ENCODE peak calls at places on chromosome 4, in eight cellular contexts. One of them, this sample, is unnamed.

GRCh38 chr4:23324291-23324690 is 565.6 kb downstream of the PPARGC1A start:
- DNase-seq in body of pancreas: no peak
- DNase-seq in stimulated activated CD4-positive, alpha-beta T cell treated with anti-CD3 and anti-CD28 coated beads, Interleukin-1b, Interleukin-23, amount 100 ng/mL, for 24 hours: no peak
- DNase-seq in HepG2: no peak
- DNase-seq in NCI-H748 treated with DMSO at 0.1 percent for 48 hours: no peak
- DNase-seq in astrocyte of the cerebellum: no peak
- DNase-seq in breast epithelium: no peak
- DNase-seq in iris pigment epithelial cell: peak
- DNase-seq in this sample: no peak

GRCh38 chr4:6386091-6386490 is 86.3 kb downstream of the PPP2R2C start:
- DNase-seq in breast epithelium: peak
- DNase-seq in iris pigment epithelial cell: no peak
- DNase-seq in astrocyte of the cerebellum: no peak
- DNase-seq in body of pancreas: no peak
- DNase-seq in NCI-H748 treated with DMSO at 0.1 percent for 48 hours: no peak
- DNase-seq in stimulated activated CD4-positive, alpha-beta T cell treated with anti-CD3 and anti-CD28 coated beads, Interleukin-1b, Interleukin-23, amount 100 ng/mL, for 24 hours: no peak
- DNase-seq in HepG2: no peak
- DNase-seq in this sample: no peak

GRCh38 chr4:42345962-42346544 is 51.2 kb upstream of the SHISA3 start:
- DNase-seq in HepG2: no peak
- DNase-seq in iris pigment epithelial cell: no peak
- DNase-seq in body of pancreas: no peak
- DNase-seq in breast epithelium: no peak
- DNase-seq in stimulated activated CD4-positive, alpha-beta T cell treated with anti-CD3 and anti-CD28 coated beads, Interleukin-1b, Interleukin-23, amount 100 ng/mL, for 24 hours: no peak
- DNase-seq in NCI-H748 treated with DMSO at 0.1 percent for 48 hours: no peak
- DNase-seq in astrocyte of the cerebellum: no peak
- DNase-seq in this sample: no peak

GRCh38 chr4:55876387-55876786 is 22.9 kb downstream of the EXOC1 start:
- DNase-seq in stimulated activated CD4-positive, alpha-beta T cell treated with anti-CD3 and anti-CD28 coated beads, Interleukin-1b, Interleukin-23, amount 100 ng/mL, for 24 hours: no peak
- DNase-seq in astrocyte of the cerebellum: no peak
- DNase-seq in NCI-H748 treated with DMSO at 0.1 percent for 48 hours: no peak
- DNase-seq in HepG2: no peak
- DNase-seq in breast epithelium: no peak
- DNase-seq in iris pigment epithelial cell: peak
- DNase-seq in body of pancreas: no peak
- DNase-seq in this sample: no peak

GRCh38 chr4:123398803-123399637 is 2.4 kb downstream of the SPRY1 start:
- DNase-seq in breast epithelium: peak
- DNase-seq in astrocyte of the cerebellum: peak
- DNase-seq in HepG2: peak
- DNase-seq in stimulated activated CD4-positive, alpha-beta T cell treated with anti-CD3 and anti-CD28 coated beads, Interleukin-1b, Interleukin-23, amount 100 ng/mL, for 24 hours: peak
- DNase-seq in body of pancreas: peak
- DNase-seq in iris pigment epithelial cell: peak
- DNase-seq in NCI-H748 treated with DMSO at 0.1 percent for 48 hours: peak
- DNase-seq in this sample: peak

GRCh38 chr4:74109116-74109791 is 10.3 kb upstream of the CXCL2 start:
- DNase-seq in astrocyte of the cerebellum: peak
- DNase-seq in body of pancreas: peak
- DNase-seq in stimulated activated CD4-positive, alpha-beta T cell treated with anti-CD3 and anti-CD28 coated beads, Interleukin-1b, Interleukin-23, amount 100 ng/mL, for 24 hours: no peak
- DNase-seq in HepG2: no peak
- DNase-seq in breast epithelium: peak
- DNase-seq in NCI-H748 treated with DMSO at 0.1 percent for 48 hours: no peak
- DNase-seq in iris pigment epithelial cell: peak
- DNase-seq in this sample: no peak

GRCh38 chr4:32689520-32689919 is 1969.4 kb downstream of the PCDH7 start:
- DNase-seq in astrocyte of the cerebellum: no peak
- DNase-seq in breast epithelium: no peak
- DNase-seq in NCI-H748 treated with DMSO at 0.1 percent for 48 hours: no peak
- DNase-seq in stimulated activated CD4-positive, alpha-beta T cell treated with anti-CD3 and anti-CD28 coated beads, Interleukin-1b, Interleukin-23, amount 100 ng/mL, for 24 hours: no peak
- DNase-seq in HepG2: no peak
- DNase-seq in body of pancreas: no peak
- DNase-seq in iris pigment epithelial cell: peak
- DNase-seq in this sample: no peak

GRCh38 chr4:129094347-129094746 is 1.0 kb upstream of the SCLT1 start:
- DNase-seq in HepG2: no peak
- DNase-seq in NCI-H748 treated with DMSO at 0.1 percent for 48 hours: no peak
- DNase-seq in iris pigment epithelial cell: no peak
- DNase-seq in astrocyte of the cerebellum: no peak
- DNase-seq in stimulated activated CD4-positive, alpha-beta T cell treated with anti-CD3 and anti-CD28 coated beads, Interleukin-1b, Interleukin-23, amount 100 ng/mL, for 24 hours: no peak
- DNase-seq in breast epithelium: no peak
- DNase-seq in body of pancreas: no peak
- DNase-seq in this sample: no peak

GRCh38 chr4:38160487-38161207 is 200.4 kb downstream of the PTTG2 start:
- DNase-seq in breast epithelium: no peak
- DNase-seq in stimulated activated CD4-positive, alpha-beta T cell treated with anti-CD3 and anti-CD28 coated beads, Interleukin-1b, Interleukin-23, amount 100 ng/mL, for 24 hours: no peak
- DNase-seq in HepG2: peak
- DNase-seq in body of pancreas: peak
- DNase-seq in NCI-H748 treated with DMSO at 0.1 percent for 48 hours: peak
- DNase-seq in astrocyte of the cerebellum: peak
- DNase-seq in iris pigment epithelial cell: peak
- DNase-seq in this sample: peak

GRCh38 chr4:123397276-123398150 is 918 bp downstream of the SPRY1 start:
- DNase-seq in NCI-H748 treated with DMSO at 0.1 percent for 48 hours: peak
- DNase-seq in HepG2: peak
- DNase-seq in breast epithelium: no peak
- DNase-seq in astrocyte of the cerebellum: no peak
- DNase-seq in iris pigment epithelial cell: peak
- DNase-seq in stimulated activated CD4-positive, alpha-beta T cell treated with anti-CD3 and anti-CD28 coated beads, Interleukin-1b, Interleukin-23, amount 100 ng/mL, for 24 hours: peak
- DNase-seq in body of pancreas: peak
- DNase-seq in this sample: no peak

GRCh38 chr4:153931804-153932203 is 142.9 kb upstream of the SFRP2 start:
- DNase-seq in stimulated activated CD4-positive, alpha-beta T cell treated with anti-CD3 and anti-CD28 coated beads, Interleukin-1b, Interleukin-23, amount 100 ng/mL, for 24 hours: no peak
- DNase-seq in NCI-H748 treated with DMSO at 0.1 percent for 48 hours: no peak
- DNase-seq in body of pancreas: no peak
- DNase-seq in astrocyte of the cerebellum: no peak
- DNase-seq in HepG2: no peak
- DNase-seq in breast epithelium: no peak
- DNase-seq in iris pigment epithelial cell: peak
- DNase-seq in this sample: no peak

GRCh38 chr4:118327554-118328241 is 25.1 kb downstream of the PRSS12 start:
- DNase-seq in iris pigment epithelial cell: no peak
- DNase-seq in breast epithelium: no peak
- DNase-seq in body of pancreas: no peak
- DNase-seq in astrocyte of the cerebellum: no peak
- DNase-seq in HepG2: no peak
- DNase-seq in NCI-H748 treated with DMSO at 0.1 percent for 48 hours: no peak
- DNase-seq in stimulated activated CD4-positive, alpha-beta T cell treated with anti-CD3 and anti-CD28 coated beads, Interleukin-1b, Interleukin-23, amount 100 ng/mL, for 24 hours: no peak
- DNase-seq in this sample: no peak

GRCh38 chr4:76212851-76213414 is 691 bp downstream of the SCARB2 start:
- DNase-seq in NCI-H748 treated with DMSO at 0.1 percent for 48 hours: no peak
- DNase-seq in astrocyte of the cerebellum: no peak
- DNase-seq in breast epithelium: no peak
- DNase-seq in HepG2: no peak
- DNase-seq in body of pancreas: no peak
- DNase-seq in stimulated activated CD4-positive, alpha-beta T cell treated with anti-CD3 and anti-CD28 coated beads, Interleukin-1b, Interleukin-23, amount 100 ng/mL, for 24 hours: no peak
- DNase-seq in iris pigment epithelial cell: peak
- DNase-seq in this sample: peak

GRCh38 chr4:42555828-42556227 is 101.1 kb downstream of the ATP8A1 start:
- DNase-seq in astrocyte of the cerebellum: no peak
- DNase-seq in body of pancreas: no peak
- DNase-seq in iris pigment epithelial cell: peak
- DNase-seq in breast epithelium: no peak
- DNase-seq in NCI-H748 treated with DMSO at 0.1 percent for 48 hours: no peak
- DNase-seq in HepG2: no peak
- DNase-seq in stimulated activated CD4-positive, alpha-beta T cell treated with anti-CD3 and anti-CD28 coated beads, Interleukin-1b, Interleukin-23, amount 100 ng/mL, for 24 hours: no peak
- DNase-seq in this sample: peak

GRCh38 chr4:41203169-41203568 is 11.2 kb downstream of the APBB2 start:
- DNase-seq in NCI-H748 treated with DMSO at 0.1 percent for 48 hours: no peak
- DNase-seq in astrocyte of the cerebellum: no peak
- DNase-seq in stimulated activated CD4-positive, alpha-beta T cell treated with anti-CD3 and anti-CD28 coated beads, Interleukin-1b, Interleukin-23, amount 100 ng/mL, for 24 hours: no peak
- DNase-seq in body of pancreas: no peak
- DNase-seq in breast epithelium: no peak
- DNase-seq in HepG2: no peak
- DNase-seq in iris pigment epithelial cell: peak
- DNase-seq in this sample: no peak

GRCh38 chr4:74037076-74037475 is 1.4 kb downstream of the CXCL3 start:
- DNase-seq in stimulated activated CD4-positive, alpha-beta T cell treated with anti-CD3 and anti-CD28 coated beads, Interleukin-1b, Interleukin-23, amount 100 ng/mL, for 24 hours: no peak
- DNase-seq in iris pigment epithelial cell: peak
- DNase-seq in astrocyte of the cerebellum: no peak
- DNase-seq in HepG2: no peak
- DNase-seq in NCI-H748 treated with DMSO at 0.1 percent for 48 hours: no peak
- DNase-seq in body of pancreas: no peak
- DNase-seq in breast epithelium: no peak
- DNase-seq in this sample: no peak

GRCh38 chr4:141548791-141549190 is 87.6 kb upstream of the IL15 start:
- DNase-seq in body of pancreas: no peak
- DNase-seq in stimulated activated CD4-positive, alpha-beta T cell treated with anti-CD3 and anti-CD28 coated beads, Interleukin-1b, Interleukin-23, amount 100 ng/mL, for 24 hours: no peak
- DNase-seq in HepG2: no peak
- DNase-seq in astrocyte of the cerebellum: no peak
- DNase-seq in NCI-H748 treated with DMSO at 0.1 percent for 48 hours: no peak
- DNase-seq in iris pigment epithelial cell: peak
- DNase-seq in breast epithelium: no peak
- DNase-seq in this sample: no peak

GRCh38 chr4:75549019-75549418 is 6.8 kb upstream of the ODAPH start:
- DNase-seq in body of pancreas: no peak
- DNase-seq in astrocyte of the cerebellum: no peak
- DNase-seq in HepG2: no peak
- DNase-seq in breast epithelium: no peak
- DNase-seq in stimulated activated CD4-positive, alpha-beta T cell treated with anti-CD3 and anti-CD28 coated beads, Interleukin-1b, Interleukin-23, amount 100 ng/mL, for 24 hours: no peak
- DNase-seq in NCI-H748 treated with DMSO at 0.1 percent for 48 hours: no peak
- DNase-seq in iris pigment epithelial cell: no peak
- DNase-seq in this sample: no peak

GRCh38 chr4:48439988-48440387 is 43.2 kb upstream of the SLC10A4 start:
- DNase-seq in iris pigment epithelial cell: no peak
- DNase-seq in astrocyte of the cerebellum: peak
- DNase-seq in NCI-H748 treated with DMSO at 0.1 percent for 48 hours: no peak
- DNase-seq in stimulated activated CD4-positive, alpha-beta T cell treated with anti-CD3 and anti-CD28 coated beads, Interleukin-1b, Interleukin-23, amount 100 ng/mL, for 24 hours: no peak
- DNase-seq in breast epithelium: no peak
- DNase-seq in body of pancreas: no peak
- DNase-seq in HepG2: no peak
- DNase-seq in this sample: no peak

GRCh38 chr4:13988347-13989265 is 361.1 kb upstream of the BOD1L1 start:
- DNase-seq in HepG2: no peak
- DNase-seq in iris pigment epithelial cell: peak
- DNase-seq in breast epithelium: peak
- DNase-seq in stimulated activated CD4-positive, alpha-beta T cell treated with anti-CD3 and anti-CD28 coated beads, Interleukin-1b, Interleukin-23, amount 100 ng/mL, for 24 hours: no peak
- DNase-seq in astrocyte of the cerebellum: peak
- DNase-seq in body of pancreas: peak
- DNase-seq in NCI-H748 treated with DMSO at 0.1 percent for 48 hours: no peak
- DNase-seq in this sample: no peak

GRCh38 chr4:187176261-187176910 is 452.7 kb upstream of the FAT1 start:
- DNase-seq in astrocyte of the cerebellum: no peak
- DNase-seq in iris pigment epithelial cell: no peak
- DNase-seq in body of pancreas: no peak
- DNase-seq in HepG2: no peak
- DNase-seq in stimulated activated CD4-positive, alpha-beta T cell treated with anti-CD3 and anti-CD28 coated beads, Interleukin-1b, Interleukin-23, amount 100 ng/mL, for 24 hours: no peak
- DNase-seq in NCI-H748 treated with DMSO at 0.1 percent for 48 hours: no peak
- DNase-seq in breast epithelium: no peak
- DNase-seq in this sample: no peak

GRCh38 chr4:15729910-15730533 is 27.2 kb downstream of the BST1 start:
- DNase-seq in NCI-H748 treated with DMSO at 0.1 percent for 48 hours: peak
- DNase-seq in breast epithelium: no peak
- DNase-seq in iris pigment epithelial cell: peak
- DNase-seq in stimulated activated CD4-positive, alpha-beta T cell treated with anti-CD3 and anti-CD28 coated beads, Interleukin-1b, Interleukin-23, amount 100 ng/mL, for 24 hours: no peak
- DNase-seq in astrocyte of the cerebellum: no peak
- DNase-seq in HepG2: peak
- DNase-seq in body of pancreas: peak
- DNase-seq in this sample: peak

GRCh38 chr4:90002406-90003040 is 107.9 kb downstream of the MMRN1 start:
- DNase-seq in astrocyte of the cerebellum: no peak
- DNase-seq in NCI-H748 treated with DMSO at 0.1 percent for 48 hours: no peak
- DNase-seq in HepG2: no peak
- DNase-seq in stimulated activated CD4-positive, alpha-beta T cell treated with anti-CD3 and anti-CD28 coated beads, Interleukin-1b, Interleukin-23, amount 100 ng/mL, for 24 hours: no peak
- DNase-seq in body of pancreas: no peak
- DNase-seq in iris pigment epithelial cell: no peak
- DNase-seq in breast epithelium: no peak
- DNase-seq in this sample: no peak

GRCh38 chr4:54879576-54879975 is 221.8 kb downstream of the KIT start:
- DNase-seq in iris pigment epithelial cell: peak
- DNase-seq in body of pancreas: no peak
- DNase-seq in HepG2: no peak
- DNase-seq in stimulated activated CD4-positive, alpha-beta T cell treated with anti-CD3 and anti-CD28 coated beads, Interleukin-1b, Interleukin-23, amount 100 ng/mL, for 24 hours: no peak
- DNase-seq in astrocyte of the cerebellum: peak
- DNase-seq in breast epithelium: no peak
- DNase-seq in NCI-H748 treated with DMSO at 0.1 percent for 48 hours: no peak
- DNase-seq in this sample: no peak

GRCh38 chr4:63370997-63371396 is 1038.3 kb downstream of the TECRL start:
- DNase-seq in astrocyte of the cerebellum: no peak
- DNase-seq in stimulated activated CD4-positive, alpha-beta T cell treated with anti-CD3 and anti-CD28 coated beads, Interleukin-1b, Interleukin-23, amount 100 ng/mL, for 24 hours: no peak
- DNase-seq in body of pancreas: no peak
- DNase-seq in NCI-H748 treated with DMSO at 0.1 percent for 48 hours: no peak
- DNase-seq in iris pigment epithelial cell: no peak
- DNase-seq in breast epithelium: no peak
- DNase-seq in HepG2: no peak
- DNase-seq in this sample: no peak

GRCh38 chr4:146900295-146900694 is 45.4 kb downstream of the TTC29 start:
- DNase-seq in stimulated activated CD4-positive, alpha-beta T cell treated with anti-CD3 and anti-CD28 coated beads, Interleukin-1b, Interleukin-23, amount 100 ng/mL, for 24 hours: no peak
- DNase-seq in astrocyte of the cerebellum: no peak
- DNase-seq in body of pancreas: no peak
- DNase-seq in iris pigment epithelial cell: no peak
- DNase-seq in HepG2: no peak
- DNase-seq in breast epithelium: no peak
- DNase-seq in NCI-H748 treated with DMSO at 0.1 percent for 48 hours: no peak
- DNase-seq in this sample: no peak

GRCh38 chr4:3827616-3828492 is 61.7 kb downstream of the ADRA2C start:
- DNase-seq in iris pigment epithelial cell: peak
- DNase-seq in breast epithelium: peak
- DNase-seq in NCI-H748 treated with DMSO at 0.1 percent for 48 hours: no peak
- DNase-seq in stimulated activated CD4-positive, alpha-beta T cell treated with anti-CD3 and anti-CD28 coated beads, Interleukin-1b, Interleukin-23, amount 100 ng/mL, for 24 hours: no peak
- DNase-seq in body of pancreas: peak
- DNase-seq in astrocyte of the cerebellum: no peak
- DNase-seq in HepG2: peak
- DNase-seq in this sample: peak

GRCh38 chr4:128858875-128859696 is 49.6 kb downstream of the JADE1 start:
- DNase-seq in breast epithelium: no peak
- DNase-seq in astrocyte of the cerebellum: peak
- DNase-seq in NCI-H748 treated with DMSO at 0.1 percent for 48 hours: no peak
- DNase-seq in iris pigment epithelial cell: peak
- DNase-seq in body of pancreas: no peak
- DNase-seq in stimulated activated CD4-positive, alpha-beta T cell treated with anti-CD3 and anti-CD28 coated beads, Interleukin-1b, Interleukin-23, amount 100 ng/mL, for 24 hours: no peak
- DNase-seq in HepG2: no peak
- DNase-seq in this sample: no peak

GRCh38 chr4:37594095-37594494 is 92.1 kb downstream of the RELL1 start:
- DNase-seq in iris pigment epithelial cell: no peak
- DNase-seq in astrocyte of the cerebellum: no peak
- DNase-seq in HepG2: no peak
- DNase-seq in NCI-H748 treated with DMSO at 0.1 percent for 48 hours: no peak
- DNase-seq in body of pancreas: no peak
- DNase-seq in stimulated activated CD4-positive, alpha-beta T cell treated with anti-CD3 and anti-CD28 coated beads, Interleukin-1b, Interleukin-23, amount 100 ng/mL, for 24 hours: no peak
- DNase-seq in breast epithelium: no peak
- DNase-seq in this sample: no peak